ENCODE peak calls at places on chromosomes 5 and 9, in seven cellular contexts. Q is heart left ventricle, F is SJSA1, G is GM23248, N is PC-9, E is mesenchymal stem cell, Z is uterus. M is an unnamed sample.

GRCh38 chr9:673966-674526 is 167.5 kb upstream of the DMRT1 start:
- DNase-seq in Z (no peak), N (no peak), Q (no peak), E (no peak), F (no peak), G (no peak), M (no peak)

GRCh38 chr9:122261469-122261881 is 3.2 kb downstream of the RBM18 start:
- DNase-seq in G (peak; percentile 89), Q (peak; percentile 68), E (peak; percentile 76), F (peak; percentile 72), Z (peak; percentile 79), N (peak; percentile 37), M (peak; percentile 70)

GRCh38 chr5:149935431-149935901 is 9.1 kb downstream of the PDE6A start:
- DNase-seq in E (no peak), F (no peak), G (no peak), Z (no peak), N (no peak), Q (no peak), M (no peak)

GRCh38 chr5:14630706-14631105 is 33.8 kb upstream of the OTULIN start:
- DNase-seq in F (no peak), G (no peak), N (no peak), Z (no peak), Q (no peak), E (no peak), M (no peak)

GRCh38 chr9:80968611-80969010 is 720.7 kb downstream of the TLE1 start:
- DNase-seq in E (peak; percentile 81), N (no peak), Z (no peak), Q (no peak), F (peak; percentile 71), G (peak; percentile 4), M (no peak)

GRCh38 chr9:92527832-92528536 is 7.8 kb downstream of the ECM2 start:
- DNase-seq in F (no peak), Q (no peak), N (no peak), G (no peak), Z (no peak), E (no peak), M (no peak)

GRCh38 chr9:124040935-124041816 is 29.6 kb downstream of the LHX2 start:
- DNase-seq in G (peak; percentile 44), Q (peak; percentile 78), N (peak; percentile 46), F (no peak), Z (no peak), E (no peak), M (peak; percentile 59)

GRCh38 chr9:35757527-35758275 is 3.6 kb upstream of the MSMP start:
- DNase-seq in Z (no peak), E (peak; percentile 11), G (no peak), N (no peak), F (no peak), Q (no peak), M (no peak)

GRCh38 chr5:58974601-58975000 is 391.7 kb downstream of the RAB3C start:
- DNase-seq in E (no peak), Z (no peak), N (no peak), G (no peak), Q (no peak), F (no peak), M (no peak)

GRCh38 chr5:72347801-72348305 is 27.7 kb downstream of the PTCD2 start:
- DNase-seq in Z (no peak), E (peak; percentile 97), N (peak; percentile 29), G (peak; percentile 96), Q (no peak), F (no peak), M (no peak)

GRCh38 chr5:11683666-11684065 is 220.6 kb downstream of the CTNND2 start:
- DNase-seq in Q (no peak), G (no peak), F (no peak), N (no peak), Z (no peak), E (no peak), M (peak; percentile 52)

GRCh38 chr5:150253416-150254208 is 36.0 kb downstream of the CAMK2A start:
- DNase-seq in E (no peak), F (no peak), Q (no peak), G (no peak), Z (no peak), N (no peak), M (no peak)

GRCh38 chr9:121593066-121593465 is 58.4 kb upstream of the DAB2IP start:
- DNase-seq in F (no peak), E (peak; percentile 73), Z (no peak), N (no peak), G (no peak), Q (no peak), M (no peak)

GRCh38 chr5:165101709-165102108 is 1596.3 kb downstream of the MAT2B start:
- DNase-seq in G (no peak), E (no peak), Z (no peak), F (no peak), N (no peak), Q (no peak), M (no peak)

GRCh38 chr9:81317939-81318338 is 371.4 kb downstream of the TLE1 start:
- DNase-seq in F (no peak), N (no peak), G (peak; percentile 0), E (peak; percentile 11), Z (no peak), Q (no peak), M (no peak)

GRCh38 chr5:138276402-138277054 is 2.1 kb upstream of the GFRA3 start:
- DNase-seq in G (no peak), N (no peak), Z (no peak), Q (no peak), E (no peak), F (no peak), M (no peak)

GRCh38 chr5:131114754-131115153 is 50.3 kb downstream of the HINT1 start:
- DNase-seq in Q (no peak), G (no peak), N (no peak), F (no peak), Z (no peak), E (no peak), M (no peak)

GRCh38 chr5:134092875-134093274 is 21.6 kb upstream of the TCF7 start:
- DNase-seq in F (no peak), N (peak; percentile 70), G (no peak), Q (no peak), Z (no peak), E (no peak), M (peak; percentile 48)

GRCh38 chr5:14706615-14707021 is 42.1 kb downstream of the OTULIN start:
- DNase-seq in Q (no peak), Z (no peak), F (no peak), N (no peak), E (peak; percentile 73), G (peak; percentile 77), M (no peak)

GRCh38 chr9:81530407-81530810 is 158.9 kb downstream of the TLE1 start:
- DNase-seq in N (no peak), E (no peak), Z (no peak), Q (no peak), F (no peak), G (no peak), M (no peak)

GRCh38 chr5:126430631-126431030 is 7.4 kb downstream of the GRAMD2B start:
- DNase-seq in N (no peak), Z (no peak), Q (no peak), G (no peak), E (no peak), F (no peak), M (no peak)

GRCh38 chr9:129630967-129631672 is 5.2 kb downstream of the NTMT1 start:
- DNase-seq in F (no peak), E (peak; percentile 18), G (peak; percentile 85), Q (no peak), Z (no peak), N (no peak), M (no peak)

GRCh38 chr5:128572546-128573339 is 34.7 kb upstream of the FBN2 start:
- DNase-seq in N (no peak), E (peak; percentile 19), Q (no peak), F (no peak), Z (no peak), G (peak; percentile 42), M (no peak)

GRCh38 chr9:112002131-112002846 is 105.7 kb downstream of the UGCG start:
- DNase-seq in N (no peak), E (no peak), G (no peak), F (no peak), Z (no peak), Q (no peak), M (no peak)

GRCh38 chr9:22374021-22374420 is 72.6 kb upstream of the DMRTA1 start:
- DNase-seq in Z (no peak), E (no peak), G (no peak), F (no peak), N (no peak), Q (no peak), M (no peak)

GRCh38 chr5:145540375-145540774 is 294.8 kb downstream of the PRELID2 start:
- DNase-seq in G (peak; percentile 7), Z (no peak), F (no peak), E (no peak), Q (no peak), N (no peak), M (no peak)

GRCh38 chr5:41983284-41983683 is 58.2 kb downstream of the FBXO4 start:
- DNase-seq in E (no peak), Q (no peak), N (no peak), G (no peak), Z (no peak), F (no peak), M (no peak)

GRCh38 chr5:18285257-18285656 is 651.0 kb downstream of the TAF11L14 start:
- DNase-seq in E (no peak), F (no peak), G (no peak), Z (no peak), Q (no peak), N (no peak), M (no peak)

GRCh38 chr5:67268233-67269011 is 71.8 kb upstream of the CD180 start:
- DNase-seq in F (peak; percentile 58), N (no peak), G (peak; percentile 82), Q (peak; percentile 71), Z (peak; percentile 93), E (peak; percentile 96), M (peak; percentile 83)

GRCh38 chr5:53114988-53115387 is 5.4 kb upstream of the MOCS2 start:
- DNase-seq in N (no peak), G (peak; percentile 42), F (no peak), Q (no peak), E (peak; percentile 21), Z (no peak), M (no peak)
- H3K27ac ChIP-seq in N (no peak overlapping the region), G (no peak overlapping the region), F (no peak overlapping the region), Q (no peak overlapping the region), E (no peak overlapping the region), Z (no peak overlapping the region), M (no peak overlapping the region)

GRCh38 chr5:55227738-55228430 is 769 bp upstream of the MCIDAS start:
- DNase-seq in Q (no peak), N (no peak), G (no peak), F (no peak), E (no peak), Z (no peak), M (no peak)
- H3K27me3 ChIP-seq in Q (peaks cover 98% of the 10 kb centered on the region), N (no peaks in the 10 kb centered on the region), G (peaks cover 93% of the 10 kb centered on the region), F (no peaks in the 10 kb centered on the region), E (peaks cover 98% of the 10 kb centered on the region), Z (peaks cover 94% of the 10 kb centered on the region), M (peaks cover 87% of the 10 kb centered on the region)

GRCh38 chr5:6626494-6626893 is 6.3 kb downstream of the NSUN2 start:
- DNase-seq in Z (no peak), Q (no peak), E (no peak), G (no peak), N (no peak), F (no peak), M (no peak)
- H3K4me1 ChIP-seq in Z (peaks cover 5% of the 10 kb centered on the region), Q (peaks cover 5% of the 10 kb centered on the region), E (peaks cover 2% of the 10 kb centered on the region), G (peaks cover 5% of the 10 kb centered on the region), N (peaks cover 7% of the 10 kb centered on the region), F (peaks cover 2% of the 10 kb centered on the region), M (no peaks in the 10 kb centered on the region)

GRCh38 chr9:116476935-116477381 is 210.1 kb upstream of the TRIM32 start:
- DNase-seq in Q (no peak), N (no peak), G (no peak), F (no peak), E (no peak), Z (peak; percentile 34), M (no peak)
- H3K27ac ChIP-seq in Q (no peak overlapping the region), N (no peak overlapping the region), G (no peak overlapping the region), F (no peak overlapping the region), E (no peak overlapping the region), Z (peak overlapping the region; percentile 72), M (no peak overlapping the region)

M was measured in right lobe of liver.